ENCODE peak calls at places on chromosomes 3 and 15, in five cellular contexts. B is HFF-Myc; R is Panc1; E is CD8-positive, alpha-beta T cell; L is germinal center. O is an unnamed sample.

GRCh38 chr3:145704020-145704419 is 457.0 kb downstream of the PLOD2 start:
- DNase-seq in B (no peak), R (no peak), E (no peak), L (no peak), O (no peak)

GRCh38 chr3:194602580-194603300 is 30.5 kb downstream of the TMEM44 start:
- DNase-seq in B (no peak), R (no peak), E (no peak), L (no peak), O (no peak)

GRCh38 chr3:175951047-175951694 is 1092.0 kb downstream of the NAALADL2 start:
- DNase-seq in B (no peak), R (no peak), E (no peak), L (no peak), O (no peak)

GRCh38 chr3:65142476-65142875 is 454.7 kb upstream of the ADAMTS9 start:
- DNase-seq in B (no peak), R (no peak), E (no peak), L (no peak), O (no peak)

GRCh38 chr15:39586387-39587171 is 5.7 kb downstream of the THBS1 start:
- DNase-seq in B (peak; percentile 73), R (no peak), E (no peak), L (no peak), O (no peak)

GRCh38 chr15:40330368-40330836 is 6.9 kb downstream of the INAFM2 start:
- DNase-seq in B (no peak), R (no peak), E (no peak), L (no peak), O (peak; percentile 54)

GRCh38 chr15:92392966-92393286 is 755 bp upstream of the ST8SIA2 start:
- DNase-seq in B (no peak), R (no peak), E (no peak), L (no peak), O (no peak)

GRCh38 chr15:63172376-63173115 is 15.3 kb upstream of the RPS27L start:
- DNase-seq in B (no peak), R (no peak), E (no peak), L (no peak), O (no peak)

GRCh38 chr15:80760971-80761370 is 18.2 kb upstream of the CEMIP start:
- DNase-seq in B (no peak), R (no peak), E (no peak), L (no peak), O (no peak)

GRCh38 chr15:92634046-92634445 is 21.5 kb downstream of the FAM174B start:
- DNase-seq in B (no peak), R (no peak), E (no peak), L (no peak), O (peak; percentile 3)

GRCh38 chr15:67177750-67178149 is 76.7 kb downstream of the AAGAB start:
- DNase-seq in B (peak; percentile 60), R (no peak), E (no peak), L (no peak), O (no peak)

GRCh38 chr3:44890258-44890657 is 15.8 kb downstream of the TGM4 start:
- DNase-seq in B (no peak), R (no peak), E (no peak), L (no peak), O (no peak)

GRCh38 chr3:128503751-128504532 is 10.9 kb upstream of the GATA2 start:
- DNase-seq in B (no peak), R (no peak), E (no peak), L (no peak), O (no peak)

GRCh38 chr15:94336817-94337537 is 105.6 kb downstream of the MCTP2 start:
- DNase-seq in B (no peak), R (no peak), E (no peak), L (no peak), O (no peak)

GRCh38 chr3:31777092-31777491 is 204.0 kb downstream of the OSBPL10 start:
- DNase-seq in B (no peak), R (no peak), E (no peak), L (no peak), O (no peak)

GRCh38 chr3:113140876-113141275 is 70.5 kb upstream of the BOC start:
- DNase-seq in B (no peak), R (no peak), E (no peak), L (no peak), O (no peak)

GRCh38 chr3:152638707-152639450 is 196.1 kb upstream of the P2RY1 start:
- DNase-seq in B (peak; percentile 15), R (no peak), E (no peak), L (no peak), O (peak; percentile 84)

GRCh38 chr3:54123538-54124196 is 1.3 kb downstream of the CACNA2D3 start:
- DNase-seq in B (no peak), R (no peak), E (no peak), L (no peak), O (no peak)

GRCh38 chr3:130759692-130760338 is 13.2 kb upstream of the PIK3R4 start:
- DNase-seq in B (peak; percentile 35), R (peak; percentile 41), E (no peak), L (peak; percentile 44), O (no peak)

O was measured in uterus.